ENCODE peak calls at places on chromosomes 1 and 21, in ten cellular contexts. O is midbrain; T is iPS-NIHi11; W is endothelial cell; C is CD8-positive, alpha-beta T cell; L is effector CD4-positive, alpha-beta T cell; S is choroid plexus epithelial cell; X is EH; E is MG63; H is GM04504. U is an unnamed sample.

GRCh38 chr1:157968951-157969350 is 24.5 kb upstream of the KIRREL1 start:
- DNase-seq in X (peak; percentile 90), W (no peak), L (no peak), T (no peak), H (peak; percentile 87), C (no peak), O (no peak), E (peak; percentile 90), S (peak; percentile 93), U (no peak)

GRCh38 chr1:180609643-180610555 is 21.9 kb upstream of the XPR1 start:
- DNase-seq in L (no peak), H (no peak), X (peak; percentile 39), O (no peak), C (no peak), T (no peak), S (peak; percentile 51), W (no peak), E (no peak), U (no peak)

GRCh38 chr1:208433086-208433485 is 188.9 kb upstream of the PLXNA2 start:
- DNase-seq in E (peak; percentile 74), H (peak; percentile 12), S (no peak), L (no peak), T (no peak), W (no peak), C (no peak), X (peak; percentile 62), O (no peak), U (no peak)

GRCh38 chr1:210360852-210361477 is 32.3 kb downstream of the HHAT start:
- DNase-seq in E (no peak), X (peak; percentile 71), H (peak; percentile 38), T (peak; percentile 40), S (peak; percentile 73), O (peak; percentile 69), L (no peak), W (no peak), C (no peak), U (no peak)

GRCh38 chr1:94317790-94318188 is 80.4 kb upstream of the ARHGAP29 start:
- DNase-seq in H (no peak), O (no peak), T (no peak), X (no peak), L (no peak), E (no peak), W (no peak), C (no peak), S (no peak), U (no peak)

GRCh38 chr1:154453155-154453554 is 48.0 kb downstream of the IL6R start:
- DNase-seq in W (no peak), S (no peak), O (peak; percentile 43), E (no peak), H (no peak), C (no peak), X (peak; percentile 29), L (no peak), T (no peak), U (no peak)

GRCh38 chr1:173127369-173128307 is 76.9 kb upstream of the TNFSF18 start:
- DNase-seq in C (no peak), X (no peak), E (no peak), S (no peak), L (no peak), W (no peak), O (no peak), H (no peak), T (no peak), U (no peak)

GRCh38 chr1:38929476-38929875 is 12.2 kb downstream of the RHBDL2 start:
- DNase-seq in C (no peak), T (peak; percentile 72), W (no peak), O (peak; percentile 91), X (no peak), L (no peak), S (peak; percentile 41), E (peak; percentile 35), H (no peak), U (no peak)

GRCh38 chr1:113930499-113931161 is 1.5 kb downstream of the HIPK1 start:
- DNase-seq in O (no peak), E (peak; percentile 61), S (peak; percentile 72), W (peak; percentile 44), H (no peak), T (peak; percentile 29), L (peak; percentile 77), C (peak; percentile 47), X (peak; percentile 58), U (peak; percentile 75)

GRCh38 chr1:208174736-208175507 is 69.3 kb downstream of the PLXNA2 start:
- DNase-seq in H (peak; percentile 30), O (no peak), E (no peak), S (no peak), C (no peak), W (no peak), X (peak; percentile 86), L (no peak), T (no peak), U (no peak)

GRCh38 chr1:98005326-98006010 is 84.6 kb upstream of the DPYD start:
- DNase-seq in H (no peak), E (no peak), T (no peak), L (no peak), S (peak; percentile 42), O (no peak), C (no peak), W (no peak), X (peak; percentile 65), U (no peak)

GRCh38 chr1:167821356-167821685 is 92.6 kb downstream of the ADCY10 start:
- DNase-seq in C (no peak), W (no peak), T (no peak), L (no peak), X (no peak), O (no peak), H (no peak), S (no peak), E (no peak), U (no peak)

GRCh38 chr1:23951646-23952095 is 8.0 kb upstream of the PNRC2 start:
- DNase-seq in X (peak; percentile 98), T (no peak), O (no peak), E (peak; percentile 30), C (no peak), W (no peak), L (no peak), S (peak; percentile 82), H (peak; percentile 94), U (no peak)

GRCh38 chr1:7558481-7558880 is 212.6 kb upstream of the VAMP3 start:
- DNase-seq in W (no peak), L (no peak), X (no peak), T (no peak), E (no peak), O (no peak), S (no peak), H (no peak), C (no peak), U (no peak)

GRCh38 chr1:113437554-113438341 is 47.4 kb downstream of the MAGI3 start:
- DNase-seq in E (no peak), H (no peak), C (no peak), S (no peak), L (no peak), O (no peak), T (no peak), X (no peak), W (no peak), U (no peak)

GRCh38 chr1:242828828-242829227 is 304.3 kb upstream of the PLD5 start:
- DNase-seq in C (no peak), L (no peak), W (no peak), H (no peak), T (peak; percentile 54), O (peak; percentile 69), E (peak; percentile 50), X (no peak), S (no peak), U (no peak)

GRCh38 chr1:20634065-20634593 is 871 bp downstream of the PINK1 start:
- DNase-seq in W (no peak), T (no peak), O (no peak), H (no peak), L (no peak), S (no peak), E (no peak), C (no peak), X (peak; percentile 10), U (no peak)

GRCh38 chr1:246875041-246876026 is 56.4 kb downstream of the AHCTF1 start:
- DNase-seq in O (no peak), W (no peak), E (peak; percentile 3), S (peak; percentile 70), L (no peak), C (no peak), T (no peak), X (peak; percentile 89), H (peak; percentile 40), U (no peak)

GRCh38 chr1:2948751-2949680 is 72.3 kb upstream of the ACTRT2 start:
- DNase-seq in H (no peak), C (no peak), X (no peak), S (no peak), L (no peak), W (no peak), T (no peak), E (no peak), O (peak; percentile 44), U (no peak)

GRCh38 chr1:152735648-152736047 is 22.2 kb upstream of the KPRP start:
- DNase-seq in H (no peak), T (no peak), S (no peak), E (no peak), W (peak; percentile 25), C (no peak), X (no peak), L (no peak), O (no peak), U (no peak)

GRCh38 chr1:22184892-22185612 is 42.2 kb upstream of the WNT4 start:
- DNase-seq in T (peak; percentile 72), W (peak; percentile 45), H (peak; percentile 2), S (peak; percentile 20), E (no peak), O (no peak), C (no peak), X (no peak), L (no peak), U (no peak)

GRCh38 chr1:174692313-174692712 is 244.5 kb downstream of the GPR52 start:
- DNase-seq in H (no peak), L (no peak), S (peak; percentile 67), T (peak; percentile 23), W (no peak), C (no peak), X (peak; percentile 45), E (no peak), O (no peak), U (no peak)

GRCh38 chr1:93346472-93346991 is 825 bp downstream of the DR1 start:
- DNase-seq in X (peak; percentile 55), S (no peak), H (no peak), T (no peak), W (peak; percentile 14), L (peak; percentile 38), O (peak; percentile 45), C (no peak), E (peak; percentile 5), U (no peak)

GRCh38 chr1:179867493-179868330 is 9.9 kb downstream of the TOR1AIP2 start:
- DNase-seq in O (peak; percentile 10), E (peak; percentile 40), T (peak; percentile 58), L (peak; percentile 42), C (peak; percentile 29), W (peak; percentile 61), X (peak; percentile 70), H (no peak), S (peak; percentile 73), U (no peak)

GRCh38 chr1:96557336-96557735 is 164.2 kb upstream of the PTBP2 start:
- DNase-seq in S (peak; percentile 30), L (no peak), O (no peak), T (no peak), H (peak; percentile 26), C (no peak), X (no peak), E (no peak), W (no peak), U (no peak)

GRCh38 chr21:43359081-43359822 is 67.7 kb downstream of the SIK1 start:
- DNase-seq in E (no peak), T (no peak), C (no peak), W (no peak), O (no peak), H (no peak), S (no peak), X (no peak), L (no peak), U (no peak)

U was measured in coronary artery.